ENCODE peak calls at places on chromosomes 13 and 19, in nine cellular contexts. Y is Calu3; J is NCI-H1417; H is naive thymus-derived CD4-positive, alpha-beta T cell; F is colonic mucosa; S is amygdala; X is C1 segment of cervical spinal cord; W is progenitor cell of endocrine pancreas; O is memory B cell. R is an unnamed sample.

GRCh38 chr19:15265849-15266248 is 33.6 kb upstream of the EPHX3 start:
- DNase-seq in O (no peak), F (peak), Y (no peak), X (peak), W (no peak), S (peak), J (peak), H (no peak), R (no peak)

GRCh38 chr19:52007805-52008557 is at the start of gene ZNF615:
- DNase-seq in F (peak), J (peak), W (peak), Y (peak), X (peak), H (peak), O (peak), S (peak), R (peak)

GRCh38 chr19:16637535-16637934 is 9.5 kb upstream of the MED26 start:
- DNase-seq in F (no peak), W (no peak), J (no peak), S (no peak), O (no peak), H (no peak), X (no peak), Y (no peak), R (no peak)

GRCh38 chr19:21463449-21464105 is 41.8 kb upstream of the ZNF429 start:
- DNase-seq in O (no peak), H (peak), W (peak), Y (no peak), X (peak), F (peak), S (no peak), J (no peak), R (no peak)

GRCh38 chr19:14006085-14006765 is at the start of gene RFX1:
- DNase-seq in H (peak), Y (peak), F (peak), W (peak), S (peak), X (peak), J (peak), O (peak), R (peak)

GRCh38 chr13:110006304-110006703 is 219.9 kb upstream of the IRS2 start:
- DNase-seq in W (no peak), S (no peak), X (no peak), O (no peak), H (no peak), Y (peak), F (no peak), J (no peak), R (no peak)

GRCh38 chr19:23983406-23983805 is 68.7 kb downstream of the ZNF726 start:
- DNase-seq in X (no peak), J (no peak), H (no peak), S (no peak), F (no peak), W (no peak), O (no peak), Y (no peak), R (no peak)

GRCh38 chr19:47274891-47275865 is 493 bp downstream of the INAFM1 start:
- DNase-seq in X (peak), W (no peak), Y (no peak), O (no peak), J (peak), F (no peak), H (no peak), S (no peak), R (peak)

GRCh38 chr19:39112338-39112890 is 13.2 kb upstream of the PAK4 start:
- DNase-seq in F (no peak), Y (peak), S (no peak), H (no peak), J (no peak), O (no peak), W (no peak), X (peak), R (no peak)

GRCh38 chr19:38711726-38712153 is 32.5 kb downstream of the CAPN12 start:
- DNase-seq in J (no peak), S (no peak), W (no peak), X (no peak), Y (no peak), H (no peak), O (no peak), F (no peak), R (no peak)

GRCh38 chr19:52991484-52991883 is 22.2 kb upstream of the ERVV-1 start:
- DNase-seq in F (no peak), S (no peak), W (no peak), Y (no peak), O (no peak), H (no peak), X (peak), J (no peak), R (no peak)

GRCh38 chr13:44158741-44159632 is 214.6 kb upstream of the SERP2 start:
- DNase-seq in J (no peak), F (no peak), H (no peak), Y (no peak), W (no peak), X (no peak), O (no peak), S (no peak), R (no peak)

GRCh38 chr13:23570931-23571330 is 719 bp downstream of the TNFRSF19 start:
- DNase-seq in O (no peak), Y (no peak), H (no peak), J (no peak), X (no peak), W (no peak), S (no peak), F (no peak), R (no peak)

GRCh38 chr13:40517486-40518311 is 148.7 kb downstream of the FOXO1 start:
- DNase-seq in H (no peak), W (no peak), O (no peak), J (no peak), Y (no peak), X (no peak), S (no peak), F (no peak), R (no peak)

GRCh38 chr13:77928909-77929308 is 10.3 kb upstream of the EDNRB start:
- DNase-seq in Y (no peak), X (no peak), F (no peak), S (no peak), W (no peak), H (no peak), J (no peak), O (no peak), R (no peak)

GRCh38 chr19:54804101-54804500 is 691 bp downstream of the KIR2DL4 start:
- DNase-seq in Y (no peak), S (no peak), J (no peak), F (no peak), X (no peak), O (no peak), H (no peak), W (no peak), R (no peak)

GRCh38 chr13:92500192-92500591 is 726.4 kb upstream of the GPC6 start:
- DNase-seq in O (no peak), Y (no peak), X (no peak), W (no peak), J (no peak), S (no peak), F (no peak), H (no peak), R (no peak)